ENCODE peak calls at places on chromosomes 16 and 17, in nine cellular contexts. Q, T, I, O, J, Y, A, M and B are unnamed samples.

GRCh38 chr17:76524598-76525512 is 12.7 kb downstream of the CYGB start:
- DNase-seq in Q (no peak), M (no peak), I (no peak), A (no peak), J (peak; percentile 55), Y (no peak), O (peak; percentile 59), T (no peak), B (peak; percentile 47)

GRCh38 chr17:76138234-76138895 is 2.7 kb downstream of the FOXJ1 start:
- DNase-seq in J (no peak), Y (no peak), I (no peak), A (no peak), Q (no peak), T (peak; percentile 66), O (no peak), M (no peak), B (no peak)

GRCh38 chr16:12095275-12096161 is 119.0 kb downstream of the SNX29 start:
- DNase-seq in O (peak; percentile 78), Q (peak; percentile 23), J (peak; percentile 62), M (peak; percentile 67), Y (peak; percentile 82), I (no peak), T (peak; percentile 50), A (peak; percentile 47), B (peak; percentile 76)

GRCh38 chr17:80036715-80037477 is 454 bp downstream of the CCDC40 start:
- DNase-seq in I (no peak), T (peak; percentile 63), M (no peak), Y (peak; percentile 71), Q (no peak), J (no peak), O (peak; percentile 38), A (no peak), B (no peak)

GRCh38 chr17:6782244-6782643 is 6.2 kb downstream of the FBXO39 start:
- DNase-seq in T (no peak), I (no peak), A (no peak), Q (no peak), O (no peak), M (no peak), J (no peak), Y (no peak), B (no peak)

GRCh38 chr17:37673386-37673785 is 30.1 kb upstream of the DDX52 start:
- DNase-seq in Y (no peak), Q (no peak), O (no peak), T (no peak), J (no peak), I (no peak), A (no peak), M (no peak), B (no peak)

GRCh38 chr16:86457621-86458456 is 52.5 kb upstream of the FOXF1 start:
- DNase-seq in M (no peak), T (no peak), J (peak; percentile 99), Y (no peak), Q (no peak), I (no peak), O (no peak), A (no peak), B (no peak)

GRCh38 chr16:10558746-10559641 is 21.4 kb downstream of the EMP2 start:
- DNase-seq in J (no peak), Y (peak; percentile 72), O (peak; percentile 42), M (no peak), T (no peak), Q (no peak), A (peak; percentile 95), I (no peak), B (peak; percentile 42)

GRCh38 chr17:29140631-29141483 is 39.3 kb downstream of the MYO18A start:
- DNase-seq in Q (no peak), J (peak; percentile 32), A (no peak), O (no peak), Y (no peak), I (no peak), M (no peak), T (no peak), B (no peak)

GRCh38 chr16:89723279-89724250 is 2.2 kb downstream of the ZNF276 start:
- DNase-seq in I (no peak), J (peak; percentile 14), A (no peak), Q (no peak), M (no peak), O (peak; percentile 40), Y (no peak), T (no peak), B (no peak)

GRCh38 chr17:34909040-34909439 is 52.2 kb downstream of the CCT6B start:
- DNase-seq in Q (no peak), I (no peak), A (no peak), J (no peak), T (no peak), M (peak; percentile 14), O (no peak), Y (no peak), B (no peak)

GRCh38 chr16:24986512-24987303 is 28.5 kb downstream of the ARHGAP17 start:
- DNase-seq in Y (no peak), A (peak; percentile 28), M (no peak), I (no peak), T (peak; percentile 31), O (peak; percentile 30), Q (peak; percentile 39), J (peak; percentile 88), B (no peak)

GRCh38 chr16:57938936-57939871 is 31.7 kb downstream of the CNGB1 start:
- DNase-seq in Q (peak; percentile 79), T (peak; percentile 35), I (no peak), M (no peak), Y (peak; percentile 89), J (peak; percentile 20), O (peak; percentile 44), A (peak; percentile 81), B (peak; percentile 48)

GRCh38 chr16:17138801-17139200 is 332.0 kb downstream of the XYLT1 start:
- DNase-seq in A (peak; percentile 1), O (no peak), M (no peak), J (peak; percentile 7), Y (no peak), Q (no peak), I (no peak), T (no peak), B (no peak)

GRCh38 chr16:24988593-24989338 is 26.4 kb downstream of the ARHGAP17 start:
- DNase-seq in O (peak; percentile 80), T (peak; percentile 30), A (peak; percentile 82), M (no peak), Q (peak; percentile 77), Y (no peak), I (no peak), J (peak; percentile 76), B (peak; percentile 75)

GRCh38 chr17:50710025-50710424 is 2.3 kb upstream of the ANKRD40 start:
- DNase-seq in J (no peak), Y (no peak), I (no peak), Q (no peak), T (no peak), A (no peak), O (no peak), M (no peak), B (no peak)

GRCh38 chr16:8899709-8900317 is 17.7 kb downstream of the LITAFD start:
- DNase-seq in T (no peak), I (no peak), O (no peak), Y (no peak), A (no peak), M (no peak), Q (no peak), J (no peak), B (no peak)

GRCh38 chr16:71626858-71627213 is 852 bp downstream of the MARVELD3 start:
- DNase-seq in T (peak; percentile 45), J (no peak), A (peak; percentile 82), M (no peak), I (no peak), Q (peak; percentile 20), Y (peak; percentile 77), O (peak; percentile 87), B (peak; percentile 79)

GRCh38 chr16:75377971-75378386 is 55.3 kb downstream of the CFDP1 start:
- DNase-seq in J (peak; percentile 97), I (no peak), M (no peak), A (peak; percentile 49), T (peak; percentile 18), Q (peak; percentile 100), Y (no peak), O (no peak), B (no peak)

GRCh38 chr16:52843386-52843785 is 209.3 kb downstream of the CHD9NB start:
- DNase-seq in A (no peak), O (no peak), Y (no peak), Q (no peak), M (no peak), I (no peak), J (no peak), T (no peak), B (no peak)

GRCh38 chr16:3490911-3491629 is 4.2 kb downstream of the C16orf90 start:
- DNase-seq in A (no peak), T (no peak), O (peak; percentile 37), Y (no peak), M (no peak), J (no peak), I (no peak), Q (no peak), B (no peak)
- TF ChIP-seq CTCF in A (no peak), T (no peak), O (no peak), Y (no peak), M (peak; percentile 47), J (no peak), I (no peak), Q (no peak), B (no peak)

GRCh38 chr17:71084219-71084618 is 914.9 kb downstream of the KCNJ2 start:
- DNase-seq in I (no peak), A (no peak), Q (peak; percentile 49), O (peak; percentile 81), J (peak; percentile 22), T (peak; percentile 20), Y (no peak), M (no peak), B (peak; percentile 67)
- TF ChIP-seq CTCF in I (peak; percentile 70), A (peak; percentile 48), Q (peak; percentile 65), O (no peak), J (peak; percentile 45), T (peak; percentile 38), Y (peak; percentile 51), M (peak; percentile 24), B (no peak)

GRCh38 chr17:43090022-43090421 is 35.1 kb downstream of the BRCA1 start:
- DNase-seq in A (no peak), Q (no peak), M (no peak), T (no peak), O (no peak), I (no peak), Y (no peak), J (no peak), B (no peak)

GRCh38 chr17:43079578-43080302 is 45.4 kb downstream of the BRCA1 start:
- DNase-seq in Y (no peak), T (no peak), O (peak; percentile 46), M (no peak), Q (peak; percentile 16), I (no peak), J (no peak), A (no peak), B (no peak)

DNA sequence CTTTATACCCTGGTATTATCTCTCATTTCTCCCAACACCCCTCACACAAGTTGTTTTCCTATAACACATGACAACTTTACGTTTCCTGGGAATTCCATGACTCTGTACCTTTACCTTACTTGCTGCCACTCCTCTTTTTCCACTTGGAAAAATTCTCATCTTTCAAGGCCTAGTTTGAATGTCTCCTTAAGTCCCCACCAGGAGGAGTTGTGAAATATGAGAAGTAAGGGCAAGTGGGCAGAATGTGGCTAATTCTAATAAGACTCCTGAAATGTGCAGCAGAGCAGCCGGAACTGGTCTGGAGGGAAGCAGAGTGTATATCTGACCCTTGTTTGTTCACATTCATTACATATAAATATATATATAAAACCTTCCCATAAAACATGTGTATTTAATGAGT is 39.7 kb downstream of the BRCA1 start:
- DNase-seq in O (no peak), M (no peak), A (no peak), Q (no peak), Y (no peak), J (peak; percentile 39), T (no peak), I (no peak), B (no peak)
- TF ChIP-seq CTCF in O (no peak), M (no peak), A (no peak), Q (no peak), Y (no peak), J (peak; percentile 14), T (no peak), I (no peak), B (no peak)

GRCh38 chr17:61409301-61410099 is 9.9 kb downstream of the TBX2 start:
- DNase-seq in M (peak; percentile 69), A (peak; percentile 74), T (peak; percentile 91), J (peak; percentile 78), O (peak; percentile 48), Q (no peak), I (peak; percentile 75), Y (peak; percentile 83), B (peak; percentile 76)
- TF ChIP-seq CTCF in M (peak; percentile 48), A (no peak), T (peak; percentile 96), J (peak; percentile 67), O (peak; percentile 17), Q (peak; percentile 60), I (peak; percentile 69), Y (peak; percentile 37), B (peak; percentile 38)